ENCODE peak calls at places on chromosome 2, in nine cellular contexts. U is kidney tubule cell; T is iris pigment epithelial cell; Y is neural crest cell; V is AG08396; L is NCI-H1694; W is activated CD8-positive, alpha-beta memory T cell treated with anti-CD3 and anti-CD28 coated beads, Interleukin-2, amount 50 U/mL, for 48 hours; S is head of caudate nucleus; K is GM23338. D is an unnamed sample.

GRCh38 chr2:238146884-238147544 is 8.5 kb downstream of the KLHL30 start:
- DNase-seq in Y (no peak), K (no peak), U (peak), V (no peak), S (no peak), L (no peak), W (no peak), T (no peak), D (no peak)

GRCh38 chr2:162750033-162750432 is 88.5 kb downstream of the KCNH7 start:
- DNase-seq in T (no peak), L (no peak), S (no peak), W (no peak), K (no peak), U (peak), Y (no peak), V (no peak), D (no peak)

GRCh38 chr2:210072922-210073509 is 70.6 kb downstream of the RPE start:
- DNase-seq in U (peak), K (peak), T (peak), W (no peak), S (no peak), V (peak), Y (no peak), L (peak), D (no peak)

GRCh38 chr2:16320716-16321115 is 344.9 kb downstream of the CYRIA start:
- DNase-seq in V (no peak), Y (no peak), T (no peak), W (no peak), L (no peak), S (no peak), K (peak), U (no peak), D (no peak)

GRCh38 chr2:185475868-185476267 is 262.7 kb upstream of the FSIP2 start:
- DNase-seq in Y (no peak), L (no peak), S (no peak), V (no peak), K (peak), T (no peak), W (no peak), U (no peak), D (no peak)

GRCh38 chr2:42298132-42298531 is 62.9 kb downstream of the COX7A2L start:
- DNase-seq in K (no peak), L (no peak), T (peak), V (peak), U (no peak), S (no peak), Y (no peak), W (no peak), D (no peak)

GRCh38 chr2:205714058-205714776 is 31.9 kb downstream of the NRP2 start:
- DNase-seq in T (peak), V (no peak), U (peak), Y (no peak), W (no peak), L (no peak), S (no peak), K (no peak), D (no peak)

GRCh38 chr2:54757496-54757895 is 34.0 kb downstream of the EML6 start:
- DNase-seq in T (no peak), V (no peak), U (peak), L (no peak), Y (no peak), S (peak), K (peak), W (no peak), D (no peak)

GRCh38 chr2:10211822-10212438 is 89.4 kb downstream of the RRM2 start:
- DNase-seq in Y (no peak), L (no peak), W (no peak), S (no peak), K (no peak), V (no peak), U (no peak), T (no peak), D (no peak)

GRCh38 chr2:168643979-168644378 is 158.5 kb upstream of the NOSTRIN start:
- DNase-seq in W (no peak), U (no peak), Y (no peak), T (peak), L (no peak), S (no peak), K (no peak), V (no peak), D (no peak)

GRCh38 chr2:177893880-177894279 is 178.7 kb downstream of the PDE11A start:
- DNase-seq in T (no peak), L (no peak), U (no peak), V (no peak), K (no peak), S (no peak), Y (no peak), W (no peak), D (no peak)

GRCh38 chr2:44233450-44234128 is 41.7 kb upstream of the SLC3A1 start:
- DNase-seq in U (peak), S (no peak), K (peak), T (peak), V (peak), Y (no peak), L (no peak), W (no peak), D (no peak)

GRCh38 chr2:85433511-85434089 is 15.1 kb downstream of the SH2D6 start:
- DNase-seq in U (peak), T (peak), V (peak), L (peak), W (no peak), S (peak), Y (no peak), K (peak), D (no peak)

GRCh38 chr2:76180676-76181075 is 470.0 kb upstream of the GCFC2 start:
- DNase-seq in V (no peak), K (no peak), L (no peak), Y (no peak), S (no peak), U (peak), W (no peak), T (no peak), D (no peak)

GRCh38 chr2:26559044-26559405 is 81.1 kb upstream of the OTOF start:
- DNase-seq in V (no peak), W (no peak), L (no peak), T (no peak), U (no peak), S (no peak), Y (no peak), K (no peak), D (peak)

GRCh38 chr2:152537252-152537651 is 180.0 kb downstream of the PRPF40A start:
- DNase-seq in T (peak), V (no peak), L (no peak), U (no peak), W (no peak), K (no peak), S (no peak), Y (no peak), D (no peak)

GRCh38 chr2:11684894-11685460 is 15.0 kb upstream of the NTSR2 start:
- DNase-seq in V (no peak), S (no peak), K (no peak), L (no peak), W (no peak), Y (no peak), T (no peak), U (no peak), D (no peak)

GRCh38 chr2:39620067-39620466 is 45.6 kb upstream of the TMEM178A start:
- DNase-seq in L (no peak), V (peak), S (peak), Y (no peak), T (peak), K (no peak), W (no peak), U (peak), D (no peak)

GRCh38 chr2:232328516-232329460 is 49.8 kb upstream of the ALPP start:
- DNase-seq in V (no peak), Y (no peak), K (no peak), S (no peak), T (no peak), L (no peak), W (no peak), U (no peak), D (peak)

GRCh38 chr2:65430515-65431416 is 1.6 kb downstream of the SPRED2 start:
- DNase-seq in U (peak), W (peak), K (peak), S (peak), L (peak), T (peak), V (peak), Y (peak), D (peak)

GRCh38 chr2:8119782-8120551 is 561.9 kb upstream of the ID2 start:
- DNase-seq in V (no peak), U (peak), W (no peak), L (no peak), T (peak), K (no peak), Y (no peak), S (no peak), D (no peak)

GRCh38 chr2:69237070-69237670 is 149.9 kb downstream of the GFPT1 start:
- DNase-seq in U (no peak), T (no peak), Y (no peak), L (no peak), W (no peak), S (no peak), V (no peak), K (no peak), D (no peak)

GRCh38 chr2:197433770-197434438 is 924 bp downstream of the SF3B1 start:
- DNase-seq in K (no peak), U (peak), Y (no peak), T (peak), S (no peak), W (no peak), V (no peak), L (no peak), D (no peak)

GRCh38 chr2:175180701-175181103 is 808 bp downstream of the ATP5MC3 start:
- DNase-seq in S (peak), U (peak), V (peak), L (no peak), Y (peak), T (peak), K (peak), W (peak), D (peak)

GRCh38 chr2:60849165-60849564 is 32.2 kb upstream of the REL start:
- DNase-seq in Y (no peak), U (no peak), S (no peak), L (no peak), V (no peak), W (no peak), T (peak), K (no peak), D (no peak)

GRCh38 chr2:101672047-101672446 is 25.5 kb upstream of the MAP4K4 start:
- DNase-seq in Y (no peak), K (no peak), W (no peak), U (no peak), V (no peak), L (no peak), T (no peak), S (no peak), D (no peak)

GRCh38 chr2:133633851-133634250 is 65.6 kb upstream of the NCKAP5 start:
- DNase-seq in L (no peak), S (no peak), U (peak), Y (no peak), K (no peak), T (peak), W (no peak), V (peak), D (no peak)

GRCh38 chr2:727071-727470 is 49.9 kb upstream of the TMEM18 start:
- DNase-seq in T (no peak), Y (no peak), U (no peak), L (no peak), V (no peak), K (no peak), W (no peak), S (no peak), D (no peak)

GRCh38 chr2:7844414-7844961 is 837.4 kb upstream of the ID2 start:
- DNase-seq in V (no peak), T (no peak), S (no peak), K (no peak), L (no peak), U (no peak), Y (no peak), W (no peak), D (no peak)

GRCh38 chr2:10297950-10298349 is 4.8 kb upstream of the HPCAL1 start:
- DNase-seq in L (no peak), Y (no peak), T (peak), U (peak), V (peak), W (peak), S (no peak), K (no peak), D (peak)

GRCh38 chr2:205511221-205511620 is 171.1 kb upstream of the NRP2 start:
- DNase-seq in K (no peak), U (no peak), W (no peak), T (peak), S (no peak), L (no peak), Y (no peak), V (no peak), D (no peak)

GRCh38 chr2:61371027-61371426 is 99.9 kb downstream of the USP34 start:
- DNase-seq in T (no peak), Y (no peak), U (peak), W (no peak), V (no peak), S (no peak), L (no peak), K (no peak), D (no peak)

GRCh38 chr2:130759906-130760753 is 4.8 kb downstream of the AMER3 start:
- DNase-seq in K (no peak), L (peak), Y (no peak), W (no peak), T (peak), V (no peak), S (no peak), U (peak), D (no peak)

GRCh38 chr2:134352844-134353243 is 99.0 kb downstream of the MGAT5 start:
- DNase-seq in U (no peak), T (no peak), L (no peak), S (no peak), Y (no peak), W (no peak), K (no peak), V (no peak), D (no peak)